ENCODE peak calls at places on chromosomes 4 and X, in five cellular contexts. One of them, this sample, is unnamed.

GRCh38 chrX:10356979-10357378 is 200.2 kb downstream of the CLCN4 start:
- DNase-seq in HCT116: no peak
- DNase-seq in K562: no peak
- DNase-seq in SK-N-SH: no peak
- DNase-seq in HepG2: no peak
- DNase-seq in this sample: no peak

GRCh38 chr4:23856630-23857029 is 33.2 kb downstream of the PPARGC1A start:
- DNase-seq in K562: no peak
- DNase-seq in HCT116: no peak
- DNase-seq in HepG2: peak
- DNase-seq in SK-N-SH: no peak
- DNase-seq in this sample: no peak

GRCh38 chrX:96689951-96690350 is 5.3 kb downstream of the DIAPH2 start:
- DNase-seq in SK-N-SH: no peak
- DNase-seq in HepG2: no peak
- DNase-seq in HCT116: no peak
- DNase-seq in K562: no peak
- DNase-seq in this sample: no peak

GRCh38 chr4:155392486-155393184 is 15.9 kb upstream of the MAP9 start:
- DNase-seq in K562: no peak
- DNase-seq in SK-N-SH: no peak
- DNase-seq in HepG2: peak
- DNase-seq in HCT116: peak
- DNase-seq in this sample: no peak

GRCh38 chrX:20727447-20727846 is 460.7 kb upstream of the RPS6KA3 start:
- DNase-seq in HepG2: no peak
- DNase-seq in SK-N-SH: no peak
- DNase-seq in K562: no peak
- DNase-seq in HCT116: no peak
- DNase-seq in this sample: no peak

GRCh38 chr4:177047851-177048174 is 255.1 kb upstream of the VEGFC start:
- DNase-seq in K562: no peak
- DNase-seq in HCT116: no peak
- DNase-seq in HepG2: no peak
- DNase-seq in SK-N-SH: no peak
- DNase-seq in this sample: no peak

GRCh38 chr4:101252721-101253120 is 94.6 kb downstream of the PPP3CA start:
- DNase-seq in K562: no peak
- DNase-seq in HCT116: no peak
- DNase-seq in HepG2: no peak
- DNase-seq in SK-N-SH: no peak
- DNase-seq in this sample: no peak

GRCh38 chr4:6337331-6337935 is 67.8 kb downstream of the WFS1 start:
- DNase-seq in HepG2: peak
- DNase-seq in HCT116: peak
- DNase-seq in SK-N-SH: no peak
- DNase-seq in K562: no peak
- DNase-seq in this sample: no peak

GRCh38 chr4:5824635-5825034 is 68.3 kb downstream of the CRMP1 start:
- DNase-seq in HCT116: peak
- DNase-seq in K562: peak
- DNase-seq in SK-N-SH: peak
- DNase-seq in HepG2: peak
- DNase-seq in this sample: no peak

GRCh38 chrX:41010188-41010846 is 74.9 kb upstream of the USP9X start:
- DNase-seq in HepG2: peak
- DNase-seq in SK-N-SH: peak
- DNase-seq in K562: peak
- DNase-seq in HCT116: no peak
- DNase-seq in this sample: no peak

GRCh38 chr4:186826866-186827541 is 103.3 kb upstream of the FAT1 start:
- DNase-seq in HepG2: peak
- DNase-seq in K562: no peak
- DNase-seq in SK-N-SH: no peak
- DNase-seq in HCT116: no peak
- DNase-seq in this sample: no peak

GRCh38 chr4:105061720-105062119 is 85.0 kb upstream of the TET2 start:
- DNase-seq in HepG2: no peak
- DNase-seq in SK-N-SH: no peak
- DNase-seq in K562: no peak
- DNase-seq in HCT116: no peak
- DNase-seq in this sample: no peak

GRCh38 chr4:105058177-105058812 is 88.4 kb upstream of the TET2 start:
- DNase-seq in HepG2: no peak
- DNase-seq in SK-N-SH: no peak
- DNase-seq in K562: no peak
- DNase-seq in HCT116: peak
- DNase-seq in this sample: peak

GRCh38 chr4:105059337-105059736 is 87.3 kb upstream of the TET2 start:
- DNase-seq in K562: no peak
- DNase-seq in HCT116: no peak
- DNase-seq in SK-N-SH: no peak
- DNase-seq in HepG2: no peak
- DNase-seq in this sample: peak

GRCh38 chr4:105061136-105061696 is 85.5 kb upstream of the TET2 start:
- DNase-seq in SK-N-SH: no peak
- DNase-seq in HepG2: peak
- DNase-seq in K562: no peak
- DNase-seq in HCT116: peak
- DNase-seq in this sample: peak

GRCh38 chr4:105060628-105061027 is 86.0 kb upstream of the TET2 start:
- DNase-seq in K562: no peak
- DNase-seq in HepG2: no peak
- DNase-seq in HCT116: no peak
- DNase-seq in SK-N-SH: no peak
- DNase-seq in this sample: peak
- TF ChIP-seq ZBTB33 in K562: no peak
- TF ChIP-seq ZBTB33 in HepG2: no peak
- TF ChIP-seq ZBTB33 in HCT116: no peak
- TF ChIP-seq ZBTB33 in SK-N-SH: no peak
- TF ChIP-seq ZBTB33 in this sample: no peak

DNA sequence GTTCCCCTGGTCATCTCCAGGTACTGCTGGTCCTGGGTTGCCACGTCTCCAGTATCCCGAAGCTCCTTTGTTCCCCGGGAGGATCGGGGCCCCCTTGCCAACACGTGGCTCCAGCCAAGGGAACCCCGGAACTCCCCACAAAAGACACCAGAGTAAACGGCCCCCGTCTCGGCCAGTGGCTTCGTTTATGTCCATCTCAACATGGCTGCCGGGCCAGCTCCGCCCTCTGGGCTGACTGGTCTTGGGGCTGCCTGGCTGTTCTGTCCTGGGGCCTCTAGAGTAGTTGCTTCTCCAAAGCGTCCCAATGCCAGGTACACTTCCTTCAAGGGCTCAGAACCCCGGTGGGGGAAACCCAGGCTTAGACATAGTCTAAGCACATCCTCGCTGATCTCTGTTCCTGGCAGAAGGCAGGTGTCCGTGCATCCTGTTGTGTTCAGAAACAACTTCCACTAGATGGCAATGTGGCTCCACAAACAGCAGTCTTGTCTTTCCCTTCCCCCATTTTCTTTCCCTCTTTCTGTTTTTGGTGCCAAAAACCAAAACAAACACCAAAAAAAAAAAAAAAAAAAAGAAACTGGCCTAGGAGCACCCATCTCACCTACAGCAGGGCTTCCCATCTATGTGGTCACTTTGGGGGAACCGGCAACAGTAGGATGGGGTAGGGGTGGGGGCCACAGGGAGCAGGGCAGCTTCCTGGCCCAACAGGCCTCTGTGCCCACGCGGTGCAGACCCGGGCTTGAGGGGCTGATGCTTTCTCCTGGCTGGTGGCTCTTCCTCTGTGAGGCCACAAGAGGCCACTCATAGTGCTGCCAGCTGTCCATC is 35.3 kb downstream of the NBDY start:
- DNase-seq in K562: peak
- DNase-seq in HCT116: peak
- DNase-seq in HepG2: peak
- DNase-seq in SK-N-SH: peak
- DNase-seq in this sample: peak
- TF ChIP-seq ZBTB33 in K562: no peak
- TF ChIP-seq ZBTB33 in HCT116: no peak
- TF ChIP-seq ZBTB33 in HepG2: no peak
- TF ChIP-seq ZBTB33 in SK-N-SH: no peak
- TF ChIP-seq ZBTB33 in this sample: no peak

GRCh38 chrX:36431819-36432218 is 512.3 kb downstream of the CFAP47 start:
- DNase-seq in K562: no peak
- DNase-seq in HCT116: no peak
- DNase-seq in HepG2: no peak
- DNase-seq in SK-N-SH: no peak
- DNase-seq in this sample: no peak
- TF ChIP-seq ZBTB33 in K562: no peak
- TF ChIP-seq ZBTB33 in HCT116: no peak
- TF ChIP-seq ZBTB33 in HepG2: no peak
- TF ChIP-seq ZBTB33 in SK-N-SH: no peak
- TF ChIP-seq ZBTB33 in this sample: no peak

GRCh38 chr4:188411805-188412204 is 272.6 kb downstream of the TRIML1 start:
- DNase-seq in HCT116: no peak
- DNase-seq in SK-N-SH: no peak
- DNase-seq in K562: no peak
- DNase-seq in HepG2: no peak
- DNase-seq in this sample: no peak

GRCh38 chr4:188423039-188423438 is 283.8 kb downstream of the TRIML1 start:
- DNase-seq in SK-N-SH: no peak
- DNase-seq in K562: no peak
- DNase-seq in HCT116: no peak
- DNase-seq in HepG2: no peak
- DNase-seq in this sample: no peak

GRCh38 chr4:188414441-188414840 is 275.2 kb downstream of the TRIML1 start:
- DNase-seq in K562: no peak
- DNase-seq in HCT116: no peak
- DNase-seq in HepG2: no peak
- DNase-seq in SK-N-SH: no peak
- DNase-seq in this sample: no peak

GRCh38 chr4:188412499-188412898 is 273.3 kb downstream of the TRIML1 start:
- DNase-seq in SK-N-SH: no peak
- DNase-seq in HepG2: no peak
- DNase-seq in HCT116: no peak
- DNase-seq in K562: no peak
- DNase-seq in this sample: no peak

GRCh38 chr4:188417181-188417580 is 277.9 kb downstream of the TRIML1 start:
- DNase-seq in HCT116: no peak
- DNase-seq in HepG2: peak
- DNase-seq in K562: no peak
- DNase-seq in SK-N-SH: no peak
- DNase-seq in this sample: no peak
- TF ChIP-seq ZBTB33 in HCT116: no peak
- TF ChIP-seq ZBTB33 in HepG2: no peak
- TF ChIP-seq ZBTB33 in K562: no peak
- TF ChIP-seq ZBTB33 in SK-N-SH: no peak
- TF ChIP-seq ZBTB33 in this sample: no peak

DNA sequence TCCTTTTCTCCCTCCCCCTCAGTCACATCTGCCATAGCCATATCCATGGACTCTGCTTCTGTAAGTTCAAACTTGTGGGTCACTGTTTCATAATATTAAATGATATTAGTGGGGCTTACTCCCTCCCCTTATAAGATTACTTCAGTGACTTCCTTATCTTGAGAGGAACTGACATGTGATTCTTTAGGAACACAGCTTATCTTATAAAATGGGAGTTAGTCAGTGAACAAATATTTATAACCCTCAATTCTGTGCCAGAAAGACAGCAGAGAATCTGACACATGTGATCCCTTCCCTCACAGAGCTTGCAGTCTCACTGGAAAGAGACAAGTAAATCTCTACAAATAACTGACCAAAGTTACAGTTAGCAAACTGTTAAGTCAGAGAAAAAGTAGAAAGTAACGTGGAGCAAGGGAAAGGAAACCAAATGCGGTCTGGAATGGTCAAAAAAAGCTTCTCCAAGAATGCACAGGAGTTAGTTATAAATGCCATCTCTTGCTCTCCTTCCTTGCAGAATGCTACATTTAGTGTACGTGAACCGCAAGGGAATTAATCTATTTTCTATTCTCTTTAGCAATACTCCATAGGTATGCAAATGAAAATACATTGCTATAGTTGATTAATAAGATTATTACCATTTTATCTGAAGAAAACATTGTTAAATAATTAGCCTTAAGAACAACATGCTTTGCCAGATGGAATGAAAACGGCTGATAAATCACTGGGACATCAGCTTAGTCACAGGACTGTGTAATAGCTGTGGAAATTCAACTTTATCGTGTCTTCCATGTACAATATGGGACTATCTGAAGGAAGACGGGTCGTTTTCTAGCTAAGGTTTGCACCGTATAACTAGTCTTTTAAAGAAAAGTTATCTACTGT is 29.0 kb downstream of the SGMS2 start:
- DNase-seq in HCT116: peak
- DNase-seq in SK-N-SH: no peak
- DNase-seq in K562: no peak
- DNase-seq in HepG2: no peak
- DNase-seq in this sample: no peak
- TF ChIP-seq ZBTB33 in HCT116: no peak
- TF ChIP-seq ZBTB33 in SK-N-SH: no peak
- TF ChIP-seq ZBTB33 in K562: no peak
- TF ChIP-seq ZBTB33 in HepG2: no peak
- TF ChIP-seq ZBTB33 in this sample: no peak

GRCh38 chrX:31223817-31224216 is 152.0 kb upstream of the FTHL17 start:
- DNase-seq in HepG2: no peak
- DNase-seq in K562: no peak
- DNase-seq in HCT116: no peak
- DNase-seq in SK-N-SH: no peak
- DNase-seq in this sample: no peak
- TF ChIP-seq ZBTB33 in HepG2: no peak
- TF ChIP-seq ZBTB33 in K562: no peak
- TF ChIP-seq ZBTB33 in HCT116: no peak
- TF ChIP-seq ZBTB33 in SK-N-SH: no peak
- TF ChIP-seq ZBTB33 in this sample: no peak

GRCh38 chrX:11667286-11667685 is 1.6 kb upstream of the ARHGAP6 start:
- DNase-seq in SK-N-SH: no peak
- DNase-seq in HepG2: no peak
- DNase-seq in HCT116: no peak
- DNase-seq in K562: no peak
- DNase-seq in this sample: peak

GRCh38 chrX:11664211-11664888 is 1.4 kb downstream of the ARHGAP6 start:
- DNase-seq in K562: no peak
- DNase-seq in HCT116: no peak
- DNase-seq in SK-N-SH: peak
- DNase-seq in HepG2: no peak
- DNase-seq in this sample: no peak

GRCh38 chrX:11666180-11666579 is 460 bp upstream of the ARHGAP6 start:
- DNase-seq in HCT116: no peak
- DNase-seq in SK-N-SH: peak
- DNase-seq in HepG2: no peak
- DNase-seq in K562: no peak
- DNase-seq in this sample: no peak

GRCh38 chrX:11663875-11664210 is 1.9 kb downstream of the ARHGAP6 start:
- DNase-seq in SK-N-SH: no peak
- DNase-seq in HepG2: no peak
- DNase-seq in HCT116: no peak
- DNase-seq in K562: no peak
- DNase-seq in this sample: no peak

GRCh38 chrX:11665144-11666040 is at the start of gene ARHGAP6:
- DNase-seq in HCT116: no peak
- DNase-seq in K562: no peak
- DNase-seq in HepG2: no peak
- DNase-seq in SK-N-SH: peak
- DNase-seq in this sample: no peak
- TF ChIP-seq ZBTB33 in HCT116: no peak
- TF ChIP-seq ZBTB33 in K562: no peak
- TF ChIP-seq ZBTB33 in HepG2: no peak
- TF ChIP-seq ZBTB33 in SK-N-SH: no peak
- TF ChIP-seq ZBTB33 in this sample: no peak

This sample was measured in GM12878.